ENCODE peak calls at places on chromosomes 6 and 20, in five cellular contexts. W is CD8-positive, alpha-beta T cell; D is AG04450; Z is ascending aorta; V is heart left ventricle. K is an unnamed sample.

GRCh38 chr6:11974089-11974488 is 38.0 kb upstream of the HIVEP1 start:
- DNase-seq in W (no peak), D (no peak), Z (no peak), V (no peak), K (no peak)

GRCh38 chr20:63574156-63574828 is at the start of gene HELZ2:
- DNase-seq in W (peak), D (no peak), Z (no peak), V (peak), K (peak)

GRCh38 chr6:90938116-90938515 is 351.2 kb upstream of the MAP3K7 start:
- DNase-seq in W (no peak), D (no peak), Z (no peak), V (no peak), K (no peak)

GRCh38 chr6:24140572-24140971 is 14.6 kb downstream of the NRSN1 start:
- DNase-seq in W (no peak), D (no peak), Z (no peak), V (peak), K (no peak)

GRCh38 chr6:6851059-6851658 is 256.6 kb upstream of the RREB1 start:
- DNase-seq in W (no peak), D (peak), Z (no peak), V (no peak), K (peak)

GRCh38 chr6:1687402-1687801 is 77.7 kb downstream of the FOXC1 start:
- DNase-seq in W (no peak), D (no peak), Z (no peak), V (no peak), K (no peak)

GRCh38 chr20:52083627-52084232 is 107.8 kb downstream of the ZFP64 start:
- DNase-seq in W (peak), D (peak), Z (no peak), V (no peak), K (no peak)

GRCh38 chr6:23180504-23181293 is 611.3 kb downstream of the HDGFL1 start:
- DNase-seq in W (no peak), D (peak), Z (no peak), V (peak), K (no peak)

GRCh38 chr6:169425628-169426370 is 172.2 kb upstream of the THBS2 start:
- DNase-seq in W (no peak), D (no peak), Z (no peak), V (no peak), K (no peak)

GRCh38 chr6:120779441-120779840 is 554.8 kb downstream of the TBC1D32 start:
- DNase-seq in W (no peak), D (no peak), Z (no peak), V (peak), K (peak)

GRCh38 chr6:11865926-11866325 is 87.3 kb upstream of the ADTRP start:
- DNase-seq in W (no peak), D (no peak), Z (no peak), V (no peak), K (no peak)

GRCh38 chr6:133040025-133040838 is 200.9 kb upstream of the EYA4 start:
- DNase-seq in W (no peak), D (no peak), Z (no peak), V (no peak), K (no peak)

GRCh38 chr20:19619904-19620430 is 138.1 kb upstream of the RIN2 start:
- DNase-seq in W (no peak), D (no peak), Z (no peak), V (no peak), K (no peak)

GRCh38 chr20:8082999-8083398 is 49.1 kb upstream of the PLCB1 start:
- DNase-seq in W (no peak), D (no peak), Z (no peak), V (no peak), K (no peak)

GRCh38 chr20:20561841-20562240 is 150.6 kb downstream of the RALGAPA2 start:
- DNase-seq in W (no peak), D (no peak), Z (no peak), V (no peak), K (no peak)

GRCh38 chr6:136365781-136366354 is 76.2 kb upstream of the BCLAF1 start:
- DNase-seq in W (no peak), D (no peak), Z (peak), V (peak), K (no peak)

GRCh38 chr6:75044846-75045245 is 161.0 kb downstream of the COL12A1 start:
- DNase-seq in W (no peak), D (no peak), Z (no peak), V (no peak), K (no peak)

GRCh38 chr20:17403496-17403895 is 127.7 kb downstream of the BFSP1 start:
- DNase-seq in W (no peak), D (no peak), Z (no peak), V (no peak), K (no peak)

GRCh38 chr20:17407550-17407949 is 123.6 kb downstream of the BFSP1 start:
- DNase-seq in W (no peak), D (no peak), Z (no peak), V (no peak), K (no peak)

DNA sequence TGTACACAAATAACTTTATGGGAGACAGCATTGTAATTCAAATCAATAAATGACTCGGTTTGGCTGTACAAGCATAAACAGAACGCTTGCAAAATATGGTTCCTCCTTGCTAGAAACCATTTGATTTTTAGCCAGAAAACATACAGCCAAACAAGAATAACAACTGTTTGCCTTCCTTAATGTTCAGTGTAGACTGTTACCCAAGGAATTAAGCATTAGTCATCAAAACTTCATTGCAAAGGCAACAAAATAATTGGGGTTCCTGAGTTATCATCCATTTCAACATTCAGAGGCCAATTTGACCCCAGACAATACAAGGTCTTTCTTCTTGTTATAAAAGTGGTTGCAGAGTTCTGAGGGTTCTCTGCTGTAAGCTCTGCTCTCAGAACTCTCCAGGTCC is 125.0 kb downstream of the BFSP1 start:
- DNase-seq in W (no peak), D (no peak), Z (no peak), V (no peak), K (no peak)
- H3K27ac ChIP-seq in W (no peak), D (no peak), Z (no peak), V (no peak), K (no peak)

DNA sequence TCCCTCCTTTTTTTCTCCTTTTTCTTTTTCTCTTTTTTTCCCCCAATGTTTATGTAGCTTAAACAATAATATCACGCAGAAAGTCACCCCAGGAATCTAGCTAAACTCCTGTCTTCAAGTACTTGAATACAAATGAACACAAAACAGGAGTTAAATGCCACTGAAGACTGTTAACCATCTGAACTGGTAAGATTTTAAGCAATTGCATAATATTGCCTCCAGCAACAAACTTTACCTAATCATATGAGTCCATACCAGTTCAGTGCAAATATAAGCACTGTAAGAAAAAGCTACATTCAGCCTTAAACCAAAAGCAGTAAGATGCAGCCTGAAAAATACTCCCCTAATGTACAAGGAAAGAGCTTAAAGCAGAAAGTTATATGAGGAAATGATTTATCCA is 173.9 kb upstream of the TFAP2D start:
- DNase-seq in W (no peak), D (no peak), Z (no peak), V (no peak), K (no peak)
- TF ChIP-seq CTCF in W (no peak), D (no peak), Z (no peak), V (no peak), K (no peak)

GRCh38 chr20:31475032-31475431 is at the start of the genes DEFB124 and REM1:
- DNase-seq in W (no peak), D (no peak), Z (no peak), V (peak), K (peak)
- H3K27ac ChIP-seq in W (no peak), D (no peak), Z (peak), V (peak), K (no peak)

GRCh38 chr6:77740380-77740779 is 87.5 kb downstream of the MEI4 start:
- DNase-seq in W (no peak), D (no peak), Z (no peak), V (no peak), K (no peak)
- TF ChIP-seq CTCF in W (no peak), D (peak), Z (no peak), V (peak), K (peak)

GRCh38 chr6:5003604-5004372 is at the start of gene RPP40:
- DNase-seq in W (peak), D (peak), Z (peak), V (peak), K (peak)

GRCh38 chr6:5007531-5007930 is 3.7 kb upstream of the RPP40 start:
- DNase-seq in W (no peak), D (no peak), Z (no peak), V (no peak), K (no peak)

GRCh38 chr6:5006182-5006581 is 2.3 kb upstream of the RPP40 start:
- DNase-seq in W (no peak), D (no peak), Z (no peak), V (no peak), K (no peak)

GRCh38 chr6:4999586-4999985 is 4.3 kb downstream of the RPP40 start:
- DNase-seq in W (no peak), D (no peak), Z (no peak), V (no peak), K (no peak)

GRCh38 chr6:5004373-5005037 is 668 bp upstream of the RPP40 start:
- DNase-seq in W (no peak), D (no peak), Z (no peak), V (no peak), K (no peak)
- H3K27ac ChIP-seq in W (peak), D (peak), Z (peak), V (peak), K (peak)

GRCh38 chr6:32113386-32114352 is 4.5 kb upstream of the TNXB start:
- DNase-seq in W (no peak), D (peak), Z (peak), V (peak), K (peak)
- TF ChIP-seq CTCF in W (no peak), D (peak), Z (peak), V (peak), K (peak)

GRCh38 chr20:43993552-43993951 is 78.9 kb downstream of the TOX2 start:
- DNase-seq in W (no peak), D (no peak), Z (no peak), V (no peak), K (no peak)
- H3K27ac ChIP-seq in W (no peak), D (no peak), Z (no peak), V (no peak), K (no peak)

GRCh38 chr6:147221739-147222138 is 17.5 kb downstream of the STXBP5 start:
- DNase-seq in W (no peak), D (no peak), Z (no peak), V (no peak), K (no peak)

GRCh38 chr6:147223751-147224150 is 19.5 kb downstream of the STXBP5 start:
- DNase-seq in W (no peak), D (no peak), Z (no peak), V (no peak), K (no peak)

GRCh38 chr6:147220345-147220744 is 16.1 kb downstream of the STXBP5 start:
- DNase-seq in W (no peak), D (no peak), Z (no peak), V (no peak), K (no peak)

GRCh38 chr6:147219463-147219862 is 15.2 kb downstream of the STXBP5 start:
- DNase-seq in W (no peak), D (no peak), Z (no peak), V (no peak), K (no peak)

DNA sequence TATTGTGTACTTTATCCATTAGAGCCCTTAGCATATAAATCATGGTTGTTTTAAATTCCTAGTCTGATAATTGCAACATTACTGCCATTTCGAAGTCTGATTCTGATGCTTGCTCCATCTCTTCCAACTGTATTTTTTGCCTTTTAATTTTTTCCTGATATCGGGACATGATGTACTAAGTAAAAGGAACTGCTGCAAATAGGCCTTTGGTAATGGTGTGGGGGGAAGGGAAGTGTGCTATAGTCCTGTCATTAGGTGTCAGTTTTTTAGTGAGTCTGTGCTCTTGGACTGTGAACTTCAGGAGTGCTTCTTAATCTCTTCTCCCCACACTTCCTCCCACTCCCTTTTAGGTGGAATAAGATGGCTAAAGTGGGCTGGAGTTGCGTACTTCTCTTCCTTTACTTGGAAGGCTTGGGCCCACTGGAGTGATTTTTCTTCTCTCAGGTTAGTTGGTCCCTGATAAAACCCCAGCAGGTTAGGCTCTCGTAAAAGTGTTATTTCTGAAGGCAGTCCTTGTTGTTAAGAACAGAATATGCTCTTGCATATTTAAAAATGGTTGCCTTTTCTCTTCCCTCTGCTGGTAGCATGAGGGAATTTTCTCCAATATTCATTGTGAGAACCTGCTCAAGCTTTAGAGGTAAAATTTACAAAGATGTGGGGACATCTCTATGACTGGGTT is 18.1 kb downstream of the STXBP5 start:
- DNase-seq in W (no peak), D (no peak), Z (no peak), V (no peak), K (no peak)
- TF ChIP-seq CTCF in W (peak), D (peak), Z (no peak), V (peak), K (peak)